ENCODE peak calls at places on chromosomes 5 and 9, in seven cellular contexts. K is AG20443, B is substantia nigra, P is head of caudate nucleus, C is WTC11, Q is adipocyte, Z is EL. Y is an unnamed sample.
A peak's percentile ranks its signal among the peaks of the same experiment; 100 is the strongest.

GRCh38 chr9:125638646-125639045 is 68.4 kb downstream of the MAPKAP1 start:
- DNase-seq in Q (no peak), P (no peak), B (no peak), Z (no peak), C (no peak), K (no peak), Y (no peak)

GRCh38 chr5:142506756-142507155 is 179.1 kb downstream of the FGF1 start:
- DNase-seq in Z (no peak), B (no peak), Q (no peak), P (no peak), K (no peak), C (no peak), Y (no peak)

GRCh38 chr5:148957591-148958202 is 105.2 kb downstream of the SH3TC2 start:
- DNase-seq in P (peak; percentile 15), K (peak; percentile 53), Z (peak; percentile 52), C (peak; percentile 74), Q (peak; percentile 73), B (no peak), Y (no peak)

GRCh38 chr5:142817961-142818431 is 47.8 kb downstream of the ARHGAP26 start:
- DNase-seq in C (no peak), K (peak; percentile 73), B (no peak), Z (no peak), P (no peak), Q (peak; percentile 45), Y (no peak)

GRCh38 chr5:1008451-1009358 is at the start of gene NKD2:
- DNase-seq in C (peak; percentile 66), B (no peak), P (peak; percentile 4), K (peak; percentile 86), Z (no peak), Q (peak; percentile 59), Y (no peak)

GRCh38 chr5:171667341-171668096 is 118.1 kb upstream of the SMIM23 start:
- DNase-seq in C (peak; percentile 61), K (peak; percentile 94), Q (peak; percentile 85), P (no peak), Z (peak; percentile 91), B (no peak), Y (no peak)

GRCh38 chr5:62082370-62082778 is 223.6 kb upstream of the KIF2A start:
- DNase-seq in Q (peak; percentile 64), B (no peak), P (no peak), C (no peak), K (peak; percentile 62), Z (peak; percentile 81), Y (no peak)

GRCh38 chr9:133935328-133936040 is 56.6 kb downstream of the VAV2 start:
- DNase-seq in Z (peak; percentile 14), B (no peak), P (no peak), C (no peak), K (no peak), Q (no peak), Y (peak; percentile 31)

GRCh38 chr9:76586555-76587314 is 127.8 kb downstream of the GCNT1 start:
- DNase-seq in K (no peak), C (no peak), B (no peak), P (no peak), Q (no peak), Z (no peak), Y (no peak)

GRCh38 chr5:90934091-90934719 is 375.6 kb downstream of the ADGRV1 start:
- DNase-seq in B (no peak), Z (no peak), P (no peak), C (no peak), K (no peak), Q (no peak), Y (no peak)

GRCh38 chr9:37438359-37438758 is 15.9 kb downstream of the GRHPR start:
- DNase-seq in P (no peak), C (no peak), Q (no peak), B (no peak), Z (no peak), K (no peak), Y (peak; percentile 38)

GRCh38 chr5:88729476-88730182 is 153.4 kb downstream of the MEF2C start:
- DNase-seq in Q (peak; percentile 92), B (no peak), C (peak; percentile 65), K (peak; percentile 43), Z (peak; percentile 66), P (peak; percentile 76), Y (no peak)

GRCh38 chr5:92923885-92924284 is 657.1 kb downstream of the NR2F1-AS1 start:
- DNase-seq in B (no peak), Q (no peak), P (no peak), Z (no peak), K (no peak), C (no peak), Y (no peak)

GRCh38 chr9:127873886-127874285 is 3.6 kb downstream of the AK1 start:
- DNase-seq in Z (no peak), C (no peak), B (peak; percentile 73), K (peak; percentile 74), Q (peak; percentile 23), P (peak; percentile 84), Y (peak; percentile 96)

GRCh38 chr9:131235480-131235851 is 40.8 kb downstream of the FAM78A start:
- DNase-seq in Q (no peak), C (no peak), B (no peak), K (no peak), P (no peak), Z (no peak), Y (no peak)

GRCh38 chr5:146203872-146204192 is 427 bp downstream of the RBM27 start:
- DNase-seq in B (no peak), P (no peak), Z (no peak), K (no peak), C (no peak), Q (no peak), Y (no peak)

GRCh38 chr5:147223951-147224791 is 10.7 kb upstream of the STK32A start:
- DNase-seq in K (peak; percentile 72), Z (peak; percentile 42), C (peak; percentile 19), Q (peak; percentile 78), P (peak; percentile 29), B (no peak), Y (peak; percentile 22)

GRCh38 chr9:88949961-88950340 is 41.3 kb upstream of the S1PR3 start:
- DNase-seq in P (no peak), Z (no peak), C (no peak), K (peak; percentile 23), Q (peak; percentile 18), B (no peak), Y (no peak)

GRCh38 chr9:2638871-2639673 is 17.5 kb downstream of the VLDLR start:
- DNase-seq in Z (no peak), B (no peak), C (no peak), K (no peak), Q (no peak), P (no peak), Y (no peak)

GRCh38 chr9:10604927-10605326 is 7.9 kb downstream of the PTPRD start:
- DNase-seq in B (no peak), Q (no peak), Z (no peak), K (no peak), P (no peak), C (no peak), Y (no peak)

GRCh38 chr5:42514759-42515158 is 91.5 kb downstream of the GHR start:
- DNase-seq in B (no peak), C (no peak), Z (no peak), K (no peak), P (no peak), Q (no peak), Y (no peak)

GRCh38 chr9:87492642-87493041 is 5.0 kb upstream of the DAPK1 start:
- DNase-seq in B (no peak), P (no peak), C (no peak), Z (no peak), K (no peak), Q (no peak), Y (no peak)

GRCh38 chr9:211036-211435 is 3.6 kb upstream of the DOCK8 start:
- DNase-seq in C (no peak), B (no peak), P (no peak), K (no peak), Q (no peak), Z (no peak), Y (no peak)

GRCh38 chr5:65840071-65840470 is 86.3 kb upstream of the ERBIN start:
- DNase-seq in Z (no peak), K (no peak), Q (no peak), P (no peak), B (no peak), C (no peak), Y (no peak)

GRCh38 chr5:52665544-52665943 is 122.2 kb upstream of the ITGA1 start:
- DNase-seq in C (no peak), P (no peak), Q (no peak), B (no peak), Z (peak; percentile 30), K (peak; percentile 29), Y (no peak)

GRCh38 chr5:111278824-111279504 is 54.8 kb downstream of the CAMK4 start:
- DNase-seq in B (no peak), C (peak; percentile 88), P (no peak), Z (peak; percentile 46), K (peak; percentile 49), Q (peak; percentile 7), Y (peak; percentile 86)

GRCh38 chr5:169906745-169907649 is 73.3 kb downstream of the INSYN2B start:
- DNase-seq in Q (no peak), C (no peak), P (no peak), B (no peak), K (peak; percentile 80), Z (peak; percentile 19), Y (no peak)

GRCh38 chr5:160260881-160261815 is 31.8 kb downstream of the FABP6 start:
- DNase-seq in P (no peak), K (peak; percentile 36), B (no peak), Q (no peak), C (no peak), Z (peak; percentile 21), Y (no peak)

GRCh38 chr9:129384887-129385614 is 207.0 kb upstream of the IER5L start:
- DNase-seq in C (no peak), K (no peak), Q (no peak), Z (no peak), B (no peak), P (no peak), Y (no peak)

GRCh38 chr9:135039916-135040645 is 47.4 kb upstream of the OLFM1 start:
- DNase-seq in P (no peak), B (no peak), C (no peak), K (no peak), Z (no peak), Q (no peak), Y (no peak)

GRCh38 chr5:9194509-9194908 is 351.4 kb downstream of the SEMA5A start:
- DNase-seq in C (no peak), B (no peak), K (peak; percentile 83), P (no peak), Z (peak; percentile 74), Q (peak; percentile 85), Y (no peak)

GRCh38 chr9:20353931-20354652 is 268.2 kb downstream of the MLLT3 start:
- DNase-seq in P (no peak), B (no peak), C (no peak), K (peak; percentile 33), Z (peak; percentile 72), Q (peak; percentile 64), Y (no peak)

GRCh38 chr5:5290674-5291334 is 131.7 kb upstream of the ICE1 start:
- DNase-seq in P (no peak), Q (no peak), C (no peak), K (no peak), B (no peak), Z (no peak), Y (no peak)

GRCh38 chr9:99489043-99489378 is 266.9 kb downstream of the SEC61B start:
- DNase-seq in P (no peak), K (peak; percentile 59), Z (peak; percentile 75), B (no peak), C (no peak), Q (peak; percentile 77), Y (no peak)